ENCODE peak calls at places on chromosomes 6 and 20, in four cellular contexts. I is adrenal gland, Q is right lobe of liver, G is K562. C is an unnamed sample. For H3K4me1, the result is how much of the 10 kb centered on the place peaks cover.

GRCh38 chr6:11279213-11279780 is 46.8 kb upstream of the NEDD9 start:
- DNase-seq in I (no peak), Q (no peak), G (no peak), C (peak)

GRCh38 chr6:131029661-131030297 is 33.3 kb downstream of the EPB41L2 start:
- DNase-seq in I (peak), Q (no peak), G (no peak), C (no peak)

GRCh38 chr6:168122521-168122920 is 43.5 kb upstream of the FRMD1 start:
- DNase-seq in I (peak), Q (no peak), G (no peak), C (no peak)

GRCh38 chr6:54060286-54060685 is 51.0 kb upstream of the MLIP start:
- DNase-seq in I (no peak), Q (no peak), G (no peak), C (no peak)

GRCh38 chr20:33423141-33423834 is 20.3 kb downstream of the SNTA1 start:
- DNase-seq in I (peak), Q (no peak), G (peak), C (no peak)

GRCh38 chr6:20038805-20039204 is 173.5 kb downstream of the MBOAT1 start:
- DNase-seq in I (no peak), Q (no peak), G (no peak), C (no peak)

GRCh38 chr6:44399991-44400390 is 12.5 kb downstream of the CDC5L start:
- DNase-seq in I (no peak), Q (no peak), G (no peak), C (no peak)

GRCh38 chr6:84007871-84008270 is 25.7 kb upstream of the MRAP2 start:
- DNase-seq in I (no peak), Q (no peak), G (no peak), C (no peak)

GRCh38 chr6:106547556-106547955 is 81.7 kb downstream of the RTN4IP1 start:
- DNase-seq in I (no peak), Q (no peak), G (no peak), C (no peak)

GRCh38 chr6:21691685-21692346 is 98.3 kb downstream of the SOX4 start:
- DNase-seq in I (no peak), Q (no peak), G (no peak), C (no peak)

DNA sequence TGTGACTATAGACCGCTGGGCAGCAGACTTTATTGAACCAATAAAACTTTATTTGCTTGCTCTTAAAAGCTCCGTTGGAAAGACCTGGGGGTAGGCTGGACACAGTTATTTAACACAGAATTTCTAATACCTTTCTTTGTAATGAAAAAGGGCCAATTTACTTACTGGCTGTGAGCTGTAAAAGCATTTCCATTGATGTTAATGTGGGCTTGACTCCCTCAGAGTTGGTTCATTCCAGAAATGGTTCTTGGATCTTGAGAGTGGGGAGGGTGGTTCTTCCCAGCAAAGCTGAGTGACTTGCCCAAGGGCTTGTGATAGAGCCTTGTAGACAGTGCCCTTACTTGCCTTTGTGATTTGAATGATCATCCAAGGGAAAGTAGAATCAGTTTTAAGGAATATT is 100.6 kb downstream of the SOX4 start:
- DNase-seq in I (no peak), Q (no peak), G (no peak), C (no peak)
- H3K4me3 ChIP-seq in I (no peak), Q (no peak), G (no peak), C (no peak)

GRCh38 chr20:49280463-49281058 is 2.7 kb upstream of the ZNFX1 start:
- DNase-seq in I (no peak), Q (no peak), G (no peak), C (no peak)

GRCh38 chr20:49282584-49283171 is 4.8 kb upstream of the ZNFX1 start:
- DNase-seq in I (no peak), Q (no peak), G (no peak), C (no peak)

GRCh38 chr20:49279677-49280462 is 2.0 kb upstream of the ZNFX1 start:
- DNase-seq in I (no peak), Q (no peak), G (no peak), C (no peak)

GRCh38 chr20:49281913-49282467 is 4.1 kb upstream of the ZNFX1 start:
- DNase-seq in I (no peak), Q (no peak), G (no peak), C (no peak)

DNA sequence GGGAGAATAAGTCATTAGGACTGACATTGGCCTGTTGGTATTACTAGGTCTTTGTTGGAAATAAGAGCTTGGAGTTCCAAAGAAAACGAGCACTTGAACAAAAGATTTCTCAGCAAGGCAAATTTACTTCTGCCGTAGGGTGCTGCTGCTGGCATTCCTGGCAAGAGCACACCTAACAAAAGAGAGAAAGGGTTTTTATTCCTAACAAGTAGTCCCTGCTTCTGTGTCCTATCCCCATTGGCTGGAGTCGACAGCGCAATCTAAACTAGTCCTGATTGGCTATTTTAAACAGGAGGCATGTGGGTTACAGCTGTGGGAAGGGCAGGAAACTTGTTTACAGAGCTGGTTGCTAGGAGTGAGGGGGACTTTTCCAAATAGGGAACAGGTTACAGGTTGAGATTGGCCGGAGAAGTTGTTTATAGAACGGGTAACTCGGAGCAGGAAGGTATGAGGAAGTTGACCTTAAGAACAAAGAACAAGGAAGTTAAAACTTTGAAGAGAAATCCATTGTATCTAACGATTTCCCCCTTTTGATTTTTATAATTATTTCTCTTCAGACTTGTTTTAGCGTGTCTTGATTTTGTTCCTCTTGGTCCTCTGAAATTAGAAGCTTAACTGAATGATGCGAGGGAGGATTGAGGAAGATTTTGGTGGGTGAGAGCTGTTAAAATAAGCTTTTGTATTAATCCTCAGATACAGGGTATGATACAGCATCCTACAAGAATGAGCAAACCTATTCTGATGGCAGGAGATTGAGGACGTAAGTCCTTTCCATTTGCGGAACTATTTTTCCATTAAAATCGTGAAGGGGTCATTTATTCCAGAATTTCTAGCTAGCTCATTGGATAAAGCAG is 3.4 kb upstream of the ZNFX1 start:
- DNase-seq in I (no peak), Q (no peak), G (peak), C (no peak)
- H3K4me1 ChIP-seq in I (under half), Q (under half), G (under half), C (under half)

GRCh38 chr6:31945507-31946369 is at the start of gene CFB:
- DNase-seq in I (peak), Q (peak), G (no peak), C (peak)
- TF ChIP-seq POLR2A in I (no peak), Q (peak), G (no peak), C (no peak)

GRCh38 chr6:157274116-157274470 is 49.2 kb downstream of the TMEM242 start:
- DNase-seq in I (no peak), Q (no peak), G (no peak), C (no peak)
- H3K4me3 ChIP-seq in I (peak), Q (peak), G (peak), C (peak)

GRCh38 chr6:119337762-119338161 is 11.8 kb downstream of the MAN1A1 start:
- DNase-seq in I (no peak), Q (no peak), G (no peak), C (no peak)

GRCh38 chr6:119339941-119340456 is 9.6 kb downstream of the MAN1A1 start:
- DNase-seq in I (no peak), Q (no peak), G (no peak), C (no peak)

GRCh38 chr6:119333707-119334295 is 15.8 kb downstream of the MAN1A1 start:
- DNase-seq in I (no peak), Q (no peak), G (no peak), C (no peak)

GRCh38 chr6:119334535-119335264 is 14.9 kb downstream of the MAN1A1 start:
- DNase-seq in I (no peak), Q (no peak), G (no peak), C (no peak)

GRCh38 chr6:119337252-119337651 is 12.3 kb downstream of the MAN1A1 start:
- DNase-seq in I (no peak), Q (no peak), G (no peak), C (no peak)
- H3K4me1 ChIP-seq in I (half or more), Q (under half), G (under half), C (under half)

GRCh38 chr6:159778131-159778530 is 11.3 kb downstream of the TCP1 start:
- DNase-seq in I (no peak), Q (no peak), G (no peak), C (no peak)

GRCh38 chr6:159778542-159778941 is 10.9 kb downstream of the TCP1 start:
- DNase-seq in I (no peak), Q (no peak), G (peak), C (no peak)

GRCh38 chr6:159772196-159772595 is 10.4 kb downstream of the ACAT2 start:
- DNase-seq in I (no peak), Q (no peak), G (no peak), C (no peak)

GRCh38 chr6:159777240-159777904 is 12.0 kb downstream of the TCP1 start:
- DNase-seq in I (no peak), Q (no peak), G (no peak), C (no peak)
- TF ChIP-seq POLR2A in I (no peak), Q (no peak), G (peak), C (no peak)

GRCh38 chr20:348972-349841 is 2.3 kb downstream of the NRSN2 start:
- DNase-seq in I (no peak), Q (peak), G (no peak), C (no peak)
- H3K4me3 ChIP-seq in I (no peak), Q (no peak), G (no peak), C (no peak)

GRCh38 chr6:75546401-75546800 is 52.8 kb upstream of the FILIP1 start:
- DNase-seq in I (no peak), Q (no peak), G (no peak), C (no peak)
- H3K4me1 ChIP-seq in I (under half), Q (under half), G (under half), C (under half)

DNA sequence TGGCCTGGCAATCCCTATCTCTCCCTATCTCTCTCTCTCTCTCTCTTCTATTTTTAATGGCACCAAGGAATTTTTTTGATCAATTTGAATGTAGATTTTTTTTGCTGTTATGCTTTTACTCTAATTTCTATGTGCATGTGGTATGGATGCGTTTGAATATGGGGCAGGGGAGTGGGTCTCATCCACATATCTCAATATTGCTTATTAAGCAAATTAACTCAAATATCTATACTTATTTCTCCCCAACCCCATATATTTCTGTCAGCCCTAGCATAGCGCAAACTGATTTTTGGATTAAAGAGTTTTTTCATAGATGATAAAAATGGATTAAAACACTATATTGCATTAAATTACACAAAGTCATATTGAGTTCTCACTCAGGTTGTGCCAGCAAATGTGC is 210.2 kb downstream of the KHDRBS2 start:
- DNase-seq in I (no peak), Q (no peak), G (no peak), C (no peak)
- TF ChIP-seq POLR2A in I (no peak), Q (no peak), G (no peak), C (no peak)

GRCh38 chr20:11103866-11104265 is 430.1 kb upstream of the JAG1 start:
- DNase-seq in I (no peak), Q (no peak), G (no peak), C (no peak)

GRCh38 chr20:11112837-11113236 is 439.0 kb upstream of the JAG1 start:
- DNase-seq in I (no peak), Q (no peak), G (no peak), C (no peak)

GRCh38 chr20:11111191-11111590 is 437.4 kb upstream of the JAG1 start:
- DNase-seq in I (no peak), Q (no peak), G (no peak), C (no peak)

DNA sequence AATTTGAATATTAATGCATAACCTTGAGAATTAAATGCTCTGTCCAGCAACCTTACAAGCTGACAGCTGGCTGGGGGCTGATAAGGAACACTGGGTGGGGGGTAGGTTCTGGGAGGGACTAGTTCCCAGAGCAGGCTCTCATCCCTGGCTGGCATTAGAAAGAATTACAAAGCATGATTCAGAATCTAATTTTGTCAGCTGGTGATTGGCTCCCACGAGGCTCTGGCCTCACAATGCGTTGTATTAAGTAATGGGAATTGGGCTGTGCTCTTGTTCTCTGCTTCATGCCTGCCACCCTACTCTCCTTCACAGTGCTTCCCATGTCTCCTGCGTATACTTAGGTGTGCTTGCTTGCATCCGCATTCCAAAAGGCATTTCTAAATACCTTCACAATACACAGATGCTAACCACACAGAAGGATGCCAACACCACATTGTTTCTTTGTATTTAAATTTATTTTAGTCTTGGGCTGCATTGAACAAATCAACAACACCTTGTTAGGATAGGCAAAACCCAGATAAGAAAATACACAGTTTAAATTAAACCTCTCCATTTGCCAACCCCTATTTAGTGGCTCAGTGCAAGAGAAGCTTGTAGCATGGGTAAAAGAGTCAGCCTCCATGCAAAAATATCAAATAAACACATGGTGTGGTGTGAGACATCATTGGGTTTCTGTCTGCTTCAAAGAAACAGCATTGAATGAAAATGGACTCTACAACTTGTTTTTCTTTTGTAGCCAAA is 434.5 kb upstream of the JAG1 start:
- DNase-seq in I (no peak), Q (no peak), G (no peak), C (no peak)
- H3K4me3 ChIP-seq in I (no peak), Q (no peak), G (no peak), C (no peak)